ENCODE peak calls at places on chromosomes 4 and X, in four cellular contexts. U is suprapubic skin, D is AG09309, T is heart left ventricle. N is an unnamed sample.
A peak's percentile ranks its signal among the peaks of the same experiment; 100 is the strongest.

GRCh38 chr4:79653871-79654270 is 245.8 kb upstream of the GK2 start:
- DNase-seq in U (no peak), D (no peak), T (no peak), N (no peak)

GRCh38 chr4:188550296-188550695 is 411.1 kb downstream of the TRIML1 start:
- DNase-seq in U (no peak), D (no peak), T (no peak), N (no peak)

GRCh38 chrX:138858438-138858837 is 146.9 kb upstream of the FGF13 start:
- DNase-seq in U (no peak), D (peak; percentile 35), T (no peak), N (no peak)

GRCh38 chrX:108165349-108166111 is 74.0 kb downstream of the ATG4A start:
- DNase-seq in U (no peak), D (no peak), T (no peak), N (no peak)

GRCh38 chr4:24226018-24226417 is 336.2 kb upstream of the PPARGC1A start:
- DNase-seq in U (no peak), D (no peak), T (no peak), N (no peak)

GRCh38 chrX:107718156-107718621 is 57.4 kb downstream of the TSC22D3 start:
- DNase-seq in U (no peak), D (peak; percentile 41), T (no peak), N (peak; percentile 88)

GRCh38 chrX:139049455-139049854 is 337.9 kb upstream of the FGF13 start:
- DNase-seq in U (no peak), D (no peak), T (no peak), N (no peak)

GRCh38 chr4:20603671-20604313 is 96.5 kb upstream of the PACRGL start:
- DNase-seq in U (no peak), D (peak; percentile 35), T (no peak), N (no peak)

GRCh38 chrX:130728208-130728607 is 174.8 kb downstream of the ENOX2 start:
- DNase-seq in U (no peak), D (no peak), T (no peak), N (no peak)

GRCh38 chrX:106898462-106898861 is 4.7 kb downstream of the RIPPLY1 start:
- DNase-seq in U (no peak), D (no peak), T (no peak), N (no peak)

GRCh38 chrX:115968436-115969252 is 201.9 kb upstream of the AGTR2 start:
- DNase-seq in U (no peak), D (no peak), T (peak; percentile 67), N (no peak)

GRCh38 chr4:124867551-124867950 is 155.0 kb upstream of the ANKRD50 start:
- DNase-seq in U (no peak), D (no peak), T (no peak), N (no peak)

GRCh38 chr4:121951570-121952110 is at the start of gene TRPC3:
- DNase-seq in U (peak; percentile 77), D (no peak), T (peak; percentile 73), N (peak; percentile 83)

GRCh38 chr4:98512918-98513317 is 145.5 kb downstream of the TSPAN5 start:
- DNase-seq in U (no peak), D (no peak), T (no peak), N (no peak)

GRCh38 chrX:3994315-3994714 is 280.9 kb upstream of the PRKX start:
- DNase-seq in U (no peak), D (no peak), T (no peak), N (no peak)

GRCh38 chr4:119321921-119322687 is at the start of gene FABP2:
- DNase-seq in U (no peak), D (no peak), T (no peak), N (no peak)

GRCh38 chr4:46648088-46648744 is 258.3 kb upstream of the GABRA2 start:
- DNase-seq in U (no peak), D (no peak), T (no peak), N (no peak)

GRCh38 chr4:53541577-53542206 is 49.6 kb downstream of the LNX1 start:
- DNase-seq in U (no peak), D (peak; percentile 89), T (no peak), N (no peak)

GRCh38 chr4:112099701-112100289 is 45.5 kb upstream of the FAM241A start:
- DNase-seq in U (no peak), D (peak; percentile 31), T (no peak), N (no peak)

GRCh38 chr4:80271806-80272205 is 5.3 kb downstream of the FGF5 start:
- DNase-seq in U (no peak), D (no peak), T (no peak), N (no peak)

GRCh38 chr4:173522160-173522873 is 7.7 kb downstream of the HAND2 start:
- DNase-seq in U (peak; percentile 93), D (peak; percentile 54), T (peak; percentile 92), N (peak; percentile 86)

GRCh38 chr4:167282171-167282864 is 48.0 kb upstream of the SPOCK3 start:
- DNase-seq in U (no peak), D (no peak), T (no peak), N (no peak)

GRCh38 chr4:34953145-34953799 is 1291.0 kb downstream of the ARAP2 start:
- DNase-seq in U (no peak), D (no peak), T (no peak), N (no peak)

GRCh38 chrX:48522291-48522690 is 683 bp downstream of the EBP start:
- DNase-seq in U (no peak), D (no peak), T (no peak), N (no peak)

GRCh38 chr4:110122201-110122600 is 76.2 kb downstream of the ELOVL6 start:
- DNase-seq in U (no peak), D (no peak), T (no peak), N (no peak)

GRCh38 chrX:57918750-57919436 is 8.6 kb upstream of the ZXDA start:
- DNase-seq in U (no peak), D (no peak), T (no peak), N (no peak)

GRCh38 chr4:156228706-156229105 is 275.0 kb upstream of the CTSO start:
- DNase-seq in U (no peak), D (peak; percentile 44), T (no peak), N (no peak)

GRCh38 chr4:2798399-2799301 is 5.8 kb downstream of the SH3BP2 start:
- DNase-seq in U (peak; percentile 88), D (no peak), T (peak; percentile 84), N (no peak)

DNA sequence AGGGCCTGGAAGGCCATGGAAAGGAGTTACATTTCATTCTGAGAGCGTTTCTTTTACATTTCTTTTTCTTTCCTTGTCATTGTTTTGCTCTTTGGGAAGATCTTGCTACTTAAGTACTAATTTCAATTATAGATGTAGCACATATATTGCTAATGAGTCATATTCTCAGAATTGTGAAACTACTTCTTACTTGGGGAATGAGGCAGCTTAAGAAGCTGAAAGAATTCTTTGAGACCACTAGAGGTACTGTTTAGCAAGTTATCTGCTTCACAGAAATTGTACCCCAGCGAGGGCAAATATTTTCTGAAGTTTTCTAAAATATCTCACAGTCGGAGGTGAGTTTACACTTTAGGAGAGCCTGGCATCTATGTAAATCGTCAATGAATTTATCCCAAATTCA is 100.6 kb downstream of the AFF2 start:
- DNase-seq in U (no peak), D (no peak), T (no peak), N (no peak)
- TF ChIP-seq CTCF in U (no peak), D (no peak), T (no peak), N (no peak)

GRCh38 chr4:136634121-136634520 is 898.2 kb downstream of the PCDH18 start:
- DNase-seq in U (no peak), D (no peak), T (no peak), N (no peak)

GRCh38 chr4:136636155-136636554 is 896.1 kb downstream of the PCDH18 start:
- DNase-seq in U (no peak), D (no peak), T (no peak), N (no peak)

GRCh38 chr4:136637071-136637777 is 895.1 kb downstream of the PCDH18 start:
- DNase-seq in U (no peak), D (no peak), T (no peak), N (no peak)
- TF ChIP-seq CTCF in U (no peak), D (no peak), T (no peak), N (peak; percentile 54)

GRCh38 chrX:13689519-13690211 is 737 bp downstream of the RAB9A start:
- DNase-seq in U (no peak), D (no peak), T (no peak), N (no peak)

GRCh38 chrX:13688772-13689518 is at the start of gene RAB9A:
- DNase-seq in U (peak; percentile 88), D (no peak), T (peak; percentile 91), N (peak; percentile 94)

GRCh38 chrX:13692771-13693231 is 3.9 kb downstream of the RAB9A start:
- DNase-seq in U (no peak), D (no peak), T (no peak), N (no peak)

GRCh38 chrX:13691845-13692334 is 3.0 kb downstream of the RAB9A start:
- DNase-seq in U (no peak), D (no peak), T (no peak), N (no peak)

DNA sequence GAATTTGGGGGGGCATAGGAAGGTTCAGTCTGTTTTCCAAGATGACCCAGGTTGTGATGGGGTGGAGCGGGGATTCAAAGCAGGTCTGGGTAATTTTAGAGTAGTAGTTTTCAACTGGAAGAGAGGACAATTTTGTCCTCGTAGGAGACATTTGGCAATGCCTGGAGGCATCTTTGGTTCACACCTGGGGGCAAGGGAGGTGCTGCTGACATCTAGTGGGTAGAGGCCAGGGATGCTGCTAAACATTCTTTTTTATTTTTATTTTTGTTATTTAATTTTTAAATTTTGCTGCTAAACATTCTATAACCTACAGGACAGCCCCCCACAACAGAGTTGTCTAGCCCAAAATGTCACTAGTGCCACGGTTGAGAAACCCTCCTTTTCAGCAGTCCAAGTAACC is 1.9 kb downstream of the RAB9A start:
- DNase-seq in U (no peak), D (no peak), T (no peak), N (no peak)
- TF ChIP-seq CTCF in U (no peak), D (peak; percentile 12), T (no peak), N (no peak)

DNA sequence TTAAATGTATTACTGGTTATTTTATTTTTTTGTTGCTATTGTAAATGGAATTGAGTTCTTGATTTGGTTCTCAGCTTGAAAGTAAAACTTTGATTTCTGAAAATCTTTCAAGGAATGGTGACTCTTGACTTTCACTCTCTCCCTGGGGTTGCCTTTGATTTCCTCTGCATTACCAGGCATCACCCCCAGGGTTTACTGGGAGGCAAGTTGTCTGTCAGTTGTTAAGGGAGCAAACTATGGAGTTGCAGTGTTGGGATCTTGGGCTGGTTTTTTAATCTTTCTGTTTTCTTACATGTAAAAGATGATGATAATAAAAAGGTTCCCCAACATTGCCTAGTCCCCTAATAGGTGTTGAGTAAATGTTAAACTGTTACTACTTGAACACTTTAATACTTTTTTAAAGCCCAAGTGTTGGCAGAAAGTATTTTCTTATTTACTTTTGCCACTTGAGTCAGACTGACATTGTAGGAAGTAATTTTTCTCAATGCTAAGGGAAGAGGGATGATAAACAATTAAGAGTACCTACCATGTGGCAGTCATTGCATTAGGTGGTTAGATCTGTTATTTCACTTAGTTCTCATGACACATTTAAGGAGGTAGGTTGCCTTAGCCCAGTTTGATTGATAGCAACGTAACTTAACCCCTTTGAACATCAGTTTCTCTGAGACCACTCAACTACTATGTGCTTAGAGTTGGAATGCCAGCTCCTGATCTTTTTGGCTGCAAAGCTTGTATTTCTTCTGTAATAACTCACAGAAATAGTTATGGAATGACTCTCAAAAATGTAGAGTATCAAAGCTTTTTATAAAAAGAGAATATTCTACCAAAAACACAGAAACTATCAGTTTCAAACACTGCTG is 67.1 kb downstream of the DCLK2 start:
- DNase-seq in U (no peak), D (no peak), T (no peak), N (no peak)
- TF ChIP-seq CTCF in U (no peak), D (peak; percentile 29), T (no peak), N (peak; percentile 39)

DNA sequence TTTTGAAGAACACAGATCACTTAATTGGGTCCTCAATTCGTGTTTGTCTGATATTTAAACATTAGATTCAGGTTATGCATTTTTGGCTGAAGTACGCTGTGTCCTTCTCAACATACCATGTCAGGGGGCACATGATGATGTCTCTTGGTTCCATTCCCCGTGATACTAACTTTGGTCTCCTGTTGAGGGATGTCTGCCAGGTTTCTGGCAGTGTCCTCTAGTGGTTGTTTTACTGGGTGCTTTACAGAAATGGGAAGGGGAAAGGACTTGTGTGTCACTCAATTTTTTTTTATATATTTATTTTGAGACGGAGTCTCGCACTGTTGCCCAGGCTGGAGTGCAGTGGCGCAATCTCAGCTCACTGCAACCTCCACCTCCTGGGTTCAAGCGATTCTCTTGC is 58.2 kb downstream of the WWC2 start:
- DNase-seq in U (no peak), D (no peak), T (no peak), N (no peak)
- TF ChIP-seq CTCF in U (no peak), D (no peak), T (no peak), N (no peak)